ENCODE peak calls at places on chromosomes 6 and 20, in seven cellular contexts. One of them, this sample, is unnamed.
A peak's percentile ranks its signal among the peaks of the same experiment; 100 is the strongest.

GRCh38 chr6:4025681-4026080 is 53.3 kb downstream of the FAM217A start:
- DNase-seq in stomach: no peak
- DNase-seq in NCI-H1105: no peak
- DNase-seq in GM18507: no peak
- DNase-seq in SK-N-DZ: no peak
- DNase-seq in germinal center: no peak
- DNase-seq in stimulated activated CD4-positive, alpha-beta T cell treated with anti-CD3 and anti-CD28 coated beads, Interleukin-4, amount 100 ng/mL, for 48 hours: no peak
- DNase-seq in this sample: no peak

GRCh38 chr6:90610291-90610670 is 23.4 kb upstream of the MAP3K7 start:
- DNase-seq in stomach: no peak
- DNase-seq in NCI-H1105: no peak
- DNase-seq in GM18507: no peak
- DNase-seq in SK-N-DZ: peak; percentile 50
- DNase-seq in germinal center: no peak
- DNase-seq in stimulated activated CD4-positive, alpha-beta T cell treated with anti-CD3 and anti-CD28 coated beads, Interleukin-4, amount 100 ng/mL, for 48 hours: no peak
- DNase-seq in this sample: no peak

GRCh38 chr6:81484251-81484650 is 268.2 kb downstream of the TENT5A start:
- DNase-seq in stomach: no peak
- DNase-seq in NCI-H1105: no peak
- DNase-seq in GM18507: no peak
- DNase-seq in SK-N-DZ: no peak
- DNase-seq in germinal center: no peak
- DNase-seq in stimulated activated CD4-positive, alpha-beta T cell treated with anti-CD3 and anti-CD28 coated beads, Interleukin-4, amount 100 ng/mL, for 48 hours: no peak
- DNase-seq in this sample: no peak

GRCh38 chr6:157982580-157983438 is 1.1 kb downstream of the SYNJ2 start:
- DNase-seq in stomach: no peak
- DNase-seq in NCI-H1105: no peak
- DNase-seq in GM18507: no peak
- DNase-seq in SK-N-DZ: no peak
- DNase-seq in germinal center: no peak
- DNase-seq in stimulated activated CD4-positive, alpha-beta T cell treated with anti-CD3 and anti-CD28 coated beads, Interleukin-4, amount 100 ng/mL, for 48 hours: no peak
- DNase-seq in this sample: peak; percentile 7

GRCh38 chr6:163098827-163099469 is 315.6 kb upstream of the QKI start:
- DNase-seq in stomach: no peak
- DNase-seq in NCI-H1105: no peak
- DNase-seq in GM18507: no peak
- DNase-seq in SK-N-DZ: no peak
- DNase-seq in germinal center: no peak
- DNase-seq in stimulated activated CD4-positive, alpha-beta T cell treated with anti-CD3 and anti-CD28 coated beads, Interleukin-4, amount 100 ng/mL, for 48 hours: no peak
- DNase-seq in this sample: no peak

GRCh38 chr6:156832166-156832743 is 55.1 kb downstream of the ARID1B start:
- DNase-seq in stomach: no peak
- DNase-seq in NCI-H1105: peak; percentile 94
- DNase-seq in GM18507: no peak
- DNase-seq in SK-N-DZ: peak; percentile 31
- DNase-seq in germinal center: no peak
- DNase-seq in stimulated activated CD4-positive, alpha-beta T cell treated with anti-CD3 and anti-CD28 coated beads, Interleukin-4, amount 100 ng/mL, for 48 hours: no peak
- DNase-seq in this sample: no peak

GRCh38 chr6:169890049-169890448 is 138.6 kb downstream of the ERMARD start:
- DNase-seq in stomach: no peak
- DNase-seq in NCI-H1105: no peak
- DNase-seq in GM18507: no peak
- DNase-seq in SK-N-DZ: no peak
- DNase-seq in germinal center: no peak
- DNase-seq in stimulated activated CD4-positive, alpha-beta T cell treated with anti-CD3 and anti-CD28 coated beads, Interleukin-4, amount 100 ng/mL, for 48 hours: no peak
- DNase-seq in this sample: no peak

GRCh38 chr6:38058022-38058421 is 238.5 kb downstream of the ZFAND3 start:
- DNase-seq in stomach: no peak
- DNase-seq in NCI-H1105: no peak
- DNase-seq in GM18507: no peak
- DNase-seq in SK-N-DZ: no peak
- DNase-seq in germinal center: no peak
- DNase-seq in stimulated activated CD4-positive, alpha-beta T cell treated with anti-CD3 and anti-CD28 coated beads, Interleukin-4, amount 100 ng/mL, for 48 hours: peak; percentile 40
- DNase-seq in this sample: no peak

GRCh38 chr20:43187476-43188233 is 2.1 kb downstream of the PTPRT start:
- DNase-seq in stomach: peak; percentile 72
- DNase-seq in NCI-H1105: peak; percentile 64
- DNase-seq in GM18507: peak; percentile 62
- DNase-seq in SK-N-DZ: peak; percentile 49
- DNase-seq in germinal center: peak; percentile 74
- DNase-seq in stimulated activated CD4-positive, alpha-beta T cell treated with anti-CD3 and anti-CD28 coated beads, Interleukin-4, amount 100 ng/mL, for 48 hours: peak; percentile 67
- DNase-seq in this sample: peak; percentile 21

GRCh38 chr6:88872962-88873361 is 90.5 kb downstream of the RNGTT start:
- DNase-seq in stomach: no peak
- DNase-seq in NCI-H1105: no peak
- DNase-seq in GM18507: no peak
- DNase-seq in SK-N-DZ: no peak
- DNase-seq in germinal center: no peak
- DNase-seq in stimulated activated CD4-positive, alpha-beta T cell treated with anti-CD3 and anti-CD28 coated beads, Interleukin-4, amount 100 ng/mL, for 48 hours: no peak
- DNase-seq in this sample: no peak